ENCODE peak calls at places on chromosomes 12 and 14, in four cellular contexts. A is left ventricle myocardium inferior, O is esophagus squamous epithelium, D is uterus. H is an unnamed sample.

GRCh38 chr12:19220861-19221466 is 91.4 kb downstream of the PLEKHA5 start:
- DNase-seq in O (no peak), A (no peak), D (no peak), H (no peak)

GRCh38 chr12:130713581-130713991 is 2.5 kb downstream of the RIMBP2 start:
- DNase-seq in O (no peak), D (peak), A (no peak), H (peak)

GRCh38 chr14:101367421-101368261 is 193.7 kb upstream of the DIO3 start:
- DNase-seq in A (no peak), O (no peak), D (peak), H (peak)

GRCh38 chr12:7374423-7375144 is 69.4 kb downstream of the CD163L1 start:
- DNase-seq in D (no peak), A (peak), O (no peak), H (no peak)

GRCh38 chr14:35398095-35398584 is 6.4 kb downstream of the NFKBIA start:
- DNase-seq in D (peak), A (no peak), O (no peak), H (no peak)

GRCh38 chr12:6764011-6764828 is 1.9 kb upstream of the PTMS start:
- DNase-seq in A (peak), D (peak), O (no peak), H (peak)

GRCh38 chr12:12902036-12902435 is 10.7 kb downstream of the GPRC5A start:
- DNase-seq in O (no peak), D (peak), A (no peak), H (no peak)

GRCh38 chr14:91113829-91114078 is at the start of gene DGLUCY:
- DNase-seq in O (no peak), A (peak), D (peak), H (no peak)

GRCh38 chr14:99612737-99613330 is 8.8 kb upstream of the CCDC85C start:
- DNase-seq in D (no peak), A (no peak), O (no peak), H (no peak)

GRCh38 chr12:69071091-69071370 is 138.1 kb upstream of the CPM start:
- DNase-seq in A (no peak), O (no peak), D (no peak), H (no peak)

GRCh38 chr12:127485528-127485927 is 781.4 kb upstream of the TMEM132C start:
- DNase-seq in A (no peak), D (no peak), O (no peak), H (no peak)

GRCh38 chr14:23051482-23051881 is 5.8 kb downstream of the CDH24 start:
- DNase-seq in D (no peak), A (no peak), O (no peak), H (no peak)

GRCh38 chr14:23054000-23054811 is 3.1 kb downstream of the CDH24 start:
- DNase-seq in D (no peak), A (no peak), O (no peak), H (no peak)

GRCh38 chr14:23053426-23053825 is 3.9 kb downstream of the CDH24 start:
- DNase-seq in D (no peak), O (no peak), A (no peak), H (no peak)

GRCh38 chr14:23052671-23053070 is 4.6 kb downstream of the CDH24 start:
- DNase-seq in O (no peak), A (no peak), D (no peak), H (no peak)

DNA sequence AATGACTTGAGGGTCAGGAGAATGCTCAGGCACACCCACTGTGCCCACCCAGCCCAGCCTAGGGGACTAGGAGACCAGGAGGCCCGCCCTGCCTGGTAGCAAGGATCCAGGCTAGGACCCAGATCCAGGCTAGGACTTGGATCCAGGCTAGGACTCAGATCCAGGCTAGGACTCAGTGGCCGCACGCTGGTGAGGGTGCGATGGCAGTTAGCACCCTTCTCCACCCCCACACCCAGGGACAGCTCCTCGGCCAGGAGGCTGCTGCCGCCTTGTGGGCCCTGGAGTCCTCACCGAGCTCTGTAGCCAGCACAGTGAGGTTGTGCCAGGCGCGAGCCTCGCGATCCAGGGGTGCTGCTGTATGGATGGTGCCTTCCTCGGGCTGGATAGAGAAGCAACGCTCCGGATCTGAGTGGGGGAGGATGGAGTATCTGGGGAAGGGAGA is 5.1 kb downstream of the CDH24 start:
- DNase-seq in A (no peak), D (no peak), O (no peak), H (no peak)
- TF ChIP-seq CTCF in A (peak), D (peak), O (no peak), H (no peak)

DNA sequence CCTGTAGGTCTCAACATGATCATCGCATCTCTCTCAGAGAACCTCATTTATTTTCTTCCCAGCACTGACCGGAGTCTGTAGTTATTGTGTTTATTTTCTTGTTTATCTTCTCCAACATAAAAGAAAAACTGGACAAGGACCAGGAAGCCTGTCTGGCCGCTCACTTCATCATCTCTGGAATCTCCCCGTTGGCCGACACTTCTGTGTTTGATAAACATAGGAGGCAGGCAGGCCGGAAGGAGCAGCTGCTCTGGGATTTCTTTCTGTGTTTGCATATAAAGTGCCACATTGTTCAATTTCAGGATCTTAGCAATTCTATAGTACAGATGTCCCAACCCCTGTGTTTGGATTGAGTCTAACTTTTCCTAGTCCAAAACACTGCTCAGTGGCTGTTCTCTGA is 53.3 kb downstream of the ACACB start:
- DNase-seq in A (no peak), D (no peak), O (no peak), H (no peak)
- TF ChIP-seq CTCF in A (no peak), D (no peak), O (no peak), H (no peak)

GRCh38 chr12:47028186-47028585 is 51.2 kb upstream of the PCED1B start:
- DNase-seq in A (no peak), D (no peak), O (no peak), H (no peak)
- TF ChIP-seq CTCF in A (no peak), D (no peak), O (no peak), H (no peak)

GRCh38 chr12:115473257-115473956 is 789.4 kb upstream of the TBX3 start:
- DNase-seq in O (no peak), A (no peak), D (no peak), H (no peak)

GRCh38 chr12:115468087-115468510 is 784.1 kb upstream of the TBX3 start:
- DNase-seq in O (no peak), A (no peak), D (no peak), H (no peak)

GRCh38 chr12:115470526-115470925 is 786.6 kb upstream of the TBX3 start:
- DNase-seq in A (no peak), O (no peak), D (no peak), H (no peak)

GRCh38 chr12:115472852-115473251 is 788.9 kb upstream of the TBX3 start:
- DNase-seq in O (no peak), A (no peak), D (no peak), H (no peak)

GRCh38 chr12:115470977-115471376 is 787.0 kb upstream of the TBX3 start:
- DNase-seq in D (no peak), O (no peak), A (no peak), H (no peak)
- TF ChIP-seq CTCF in D (no peak), O (no peak), A (no peak), H (no peak)

GRCh38 chr12:109731231-109731731 is 17.7 kb downstream of the FAM222A start:
- DNase-seq in D (peak), O (no peak), A (peak), H (no peak)
- TF ChIP-seq CTCF in D (no peak), O (no peak), A (no peak), H (no peak)

DNA sequence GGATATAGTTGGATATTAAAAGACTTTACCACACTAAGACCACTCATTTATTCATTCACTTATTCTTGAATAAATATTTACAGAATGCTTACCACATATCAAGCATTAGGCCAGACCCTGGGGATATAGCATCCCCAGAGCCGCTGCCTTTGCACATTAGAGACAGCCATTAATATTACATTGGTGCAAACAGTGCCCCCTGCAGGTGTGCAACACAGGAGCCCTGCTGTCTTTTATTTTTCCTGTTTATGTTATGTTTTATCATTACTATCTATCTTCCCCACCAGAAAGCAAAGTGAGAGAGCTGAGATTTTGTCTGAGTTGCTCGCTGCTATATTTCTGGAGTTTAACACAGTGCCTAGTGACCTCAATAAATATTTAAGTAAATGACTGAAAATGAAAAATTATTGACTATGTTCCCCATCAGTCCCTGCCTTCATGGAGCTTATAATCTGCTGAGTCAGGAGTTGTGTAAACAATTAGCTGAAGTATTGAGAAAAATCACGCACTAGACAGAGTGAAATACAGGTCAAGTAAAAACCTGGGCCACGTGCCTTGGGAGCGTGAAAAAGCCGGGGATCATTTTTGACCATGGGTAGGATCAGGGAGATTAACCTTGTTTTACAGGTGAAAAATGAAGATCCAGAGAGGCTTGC is 301.6 kb downstream of the PCNX1 start:
- DNase-seq in A (no peak), D (no peak), O (no peak), H (no peak)
- TF ChIP-seq CTCF in A (no peak), D (no peak), O (no peak), H (no peak)

H was measured in coronary artery.